ENCODE peak calls at places on chromosomes 6 and 20, in six cellular contexts. H is PC-3, Y is GM23338, C is HCT116, I is neural progenitor cell, Q is MM.1S. U is an unnamed sample.

GRCh38 chr6:133741375-133741861 is 147.5 kb upstream of the TCF21 start:
- DNase-seq in C (peak), I (peak), H (no peak), Q (no peak), Y (peak), U (no peak)

GRCh38 chr6:60670036-60670435 is 1616.0 kb downstream of the KHDRBS2 start:
- DNase-seq in H (no peak), Q (no peak), I (no peak), Y (no peak), C (no peak), U (no peak)

GRCh38 chr6:57097596-57097995 is 7.6 kb downstream of the ZNF451 start:
- DNase-seq in H (no peak), Y (no peak), I (no peak), C (no peak), Q (no peak), U (no peak)

GRCh38 chr20:6140947-6141346 is 18.1 kb upstream of the FERMT1 start:
- DNase-seq in I (peak), H (peak), Y (peak), Q (no peak), C (no peak), U (no peak)

GRCh38 chr20:47332381-47333206 is 23.9 kb downstream of the ZMYND8 start:
- DNase-seq in H (no peak), I (no peak), C (no peak), Q (no peak), Y (no peak), U (no peak)

GRCh38 chr6:14009416-14009815 is 84.7 kb downstream of the RNF182 start:
- DNase-seq in H (no peak), Y (peak), I (peak), C (no peak), Q (no peak), U (no peak)

GRCh38 chr6:78746457-78746856 is 120.9 kb upstream of the IRAK1BP1 start:
- DNase-seq in C (no peak), H (no peak), Y (no peak), Q (no peak), I (no peak), U (no peak)

GRCh38 chr6:4575724-4576123 is 200.5 kb upstream of the CDYL start:
- DNase-seq in C (no peak), I (peak), Y (no peak), Q (no peak), H (no peak), U (no peak)

GRCh38 chr6:132131777-132132176 is 180.6 kb upstream of the CCN2 start:
- DNase-seq in I (peak), C (peak), H (peak), Q (no peak), Y (peak), U (peak)

GRCh38 chr6:43076093-43076927 is at the start of gene PTK7:
- DNase-seq in Q (no peak), H (peak), I (peak), C (no peak), Y (peak), U (peak)

GRCh38 chr20:14817121-14817520 is 479.7 kb upstream of the FLRT3 start:
- DNase-seq in Q (no peak), Y (no peak), H (no peak), I (no peak), C (no peak), U (no peak)

DNA sequence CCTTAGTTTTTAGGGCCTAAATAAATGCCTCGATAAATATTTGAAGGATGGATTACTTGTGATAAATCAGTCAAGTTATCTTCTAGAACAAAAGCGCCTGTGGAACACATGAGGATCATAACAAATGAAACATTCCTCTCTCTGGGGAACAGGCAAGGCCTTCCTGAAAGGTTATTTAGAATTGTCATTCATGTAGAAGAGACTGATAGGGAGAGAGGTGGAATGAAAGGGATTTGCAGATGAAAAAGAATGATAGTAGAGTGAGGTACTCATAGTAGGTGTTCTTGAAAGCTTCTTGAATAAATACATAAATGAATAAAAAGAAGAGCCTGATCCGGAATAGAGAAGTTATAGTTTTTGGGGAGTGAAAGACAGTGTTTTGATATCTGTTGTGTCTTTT is 30.5 kb downstream of the TSPYL4 start:
- DNase-seq in Y (peak), H (no peak), Q (no peak), I (no peak), C (no peak), U (no peak)
- TF ChIP-seq EZH2phosphoT487 in Y (no peak), H (no peak), Q (no peak), I (no peak), C (no peak), U (no peak)

GRCh38 chr6:105981002-105981887 is 104.9 kb upstream of the PRDM1 start:
- DNase-seq in Q (peak), Y (peak), H (no peak), C (no peak), I (peak), U (no peak)
- TF ChIP-seq EZH2 in Q (no peak), Y (peak), H (no peak), C (no peak), I (peak), U (no peak)

GRCh38 chr20:33687370-33687915 is 1.3 kb upstream of the E2F1 start:
- DNase-seq in Y (no peak), H (no peak), C (no peak), I (no peak), Q (peak), U (peak)

GRCh38 chr20:33685328-33686007 is 717 bp downstream of the E2F1 start:
- DNase-seq in Q (peak), Y (peak), H (peak), C (no peak), I (peak), U (peak)

GRCh38 chr20:33686984-33687366 is 790 bp upstream of the E2F1 start:
- DNase-seq in Q (no peak), H (no peak), Y (no peak), C (no peak), I (no peak), U (no peak)

GRCh38 chr20:33684533-33685327 is 1.5 kb downstream of the E2F1 start:
- DNase-seq in Y (peak), Q (no peak), H (no peak), C (no peak), I (peak), U (no peak)

DNA sequence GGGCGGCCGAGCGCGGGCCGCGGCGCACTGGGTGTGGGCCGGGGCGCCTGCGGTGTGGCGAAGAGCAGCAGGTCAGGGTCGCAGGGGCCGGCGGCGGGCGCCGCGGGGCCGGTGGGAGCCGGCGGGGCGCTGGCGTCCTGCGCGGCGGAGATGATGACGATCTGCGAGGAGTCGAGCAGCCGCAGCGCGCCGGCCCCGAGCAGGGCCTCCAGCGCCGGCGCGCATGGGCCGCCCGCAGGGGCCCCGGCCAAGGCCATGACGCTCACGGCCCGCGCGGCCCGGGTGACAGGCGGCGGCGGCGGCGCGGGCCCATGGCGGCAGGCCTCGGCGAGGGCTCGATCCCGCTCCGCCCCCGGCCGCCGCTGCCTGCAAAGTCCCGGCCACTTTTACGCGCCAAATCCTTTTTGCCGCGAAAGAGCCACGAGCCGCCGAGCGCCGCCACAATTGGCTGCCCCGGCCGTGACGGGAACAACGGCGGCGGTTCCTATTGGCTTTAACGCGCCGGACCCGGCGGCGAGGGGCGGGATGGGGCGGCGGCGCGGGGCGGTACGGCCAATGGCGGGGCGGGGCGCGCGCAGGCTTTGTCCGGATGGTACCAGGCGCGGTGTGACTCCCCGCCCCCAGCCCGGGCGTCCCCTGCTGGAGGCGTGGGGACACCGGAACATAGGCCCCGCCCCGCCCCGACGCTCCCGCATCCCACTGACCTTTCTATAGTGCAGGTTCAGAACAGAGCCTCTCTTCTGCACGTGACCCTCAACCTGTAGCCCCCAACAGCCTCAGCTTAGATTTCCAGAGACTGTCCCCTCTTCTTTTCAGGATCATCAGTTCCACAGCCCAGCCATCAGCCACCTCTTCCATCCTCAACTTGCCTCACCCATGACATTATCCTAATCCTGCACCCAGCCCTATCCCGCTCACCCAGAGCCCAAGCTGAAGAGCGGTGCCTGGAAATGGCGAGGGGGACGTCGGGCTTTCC is at the start of gene E2F1:
- DNase-seq in I (peak), Q (peak), C (peak), Y (peak), H (peak), U (peak)
- TF ChIP-seq CTCF in I (peak), Q (peak), C (no peak), Y (peak), H (no peak), U (peak)

GRCh38 chr6:89525786-89526562 is 93.0 kb downstream of the ANKRD6 start:
- DNase-seq in H (no peak), I (no peak), Y (no peak), C (no peak), Q (no peak), U (no peak)

GRCh38 chr6:89528865-89529264 is 95.9 kb downstream of the ANKRD6 start:
- DNase-seq in I (no peak), H (no peak), Y (no peak), C (no peak), Q (no peak), U (no peak)

GRCh38 chr6:89527634-89528033 is 94.7 kb downstream of the ANKRD6 start:
- DNase-seq in Q (no peak), C (peak), Y (no peak), I (no peak), H (peak), U (no peak)

GRCh38 chr6:89526563-89526869 is 93.6 kb downstream of the ANKRD6 start:
- DNase-seq in Y (no peak), C (no peak), Q (no peak), H (no peak), I (no peak), U (no peak)

GRCh38 chr6:89530982-89531381 is 98.0 kb downstream of the ANKRD6 start:
- DNase-seq in I (no peak), C (no peak), Y (no peak), Q (no peak), H (no peak), U (no peak)
- TF ChIP-seq EZH2phosphoT487 in I (no peak), C (no peak), Y (no peak), Q (no peak), H (no peak), U (no peak)

GRCh38 chr6:150140236-150140969 is 2.4 kb upstream of the PPP1R14C start:
- DNase-seq in Q (no peak), Y (no peak), C (no peak), I (no peak), H (peak), U (no peak)
- TF ChIP-seq EZH2 in Q (no peak), Y (no peak), C (no peak), I (no peak), H (no peak), U (no peak)

U was measured in hepatocyte.